ENCODE peak calls at places on chromosome 11, in eight cellular contexts. Y is GM04504, V is NCI-H1417, Z is SJCRH30, T is left ventricle myocardium inferior, A is putamen, S is lower lobe of right lung, G is EH. M is an unnamed sample.

GRCh38 chr11:14258177-14258935 is 100.6 kb downstream of the RRAS2 start:
- DNase-seq in S (no peak), V (no peak), A (peak), T (no peak), Z (no peak), G (peak), Y (no peak), M (no peak)

GRCh38 chr11:45343988-45344387 is 57.8 kb upstream of the SYT13 start:
- DNase-seq in S (no peak), G (no peak), A (peak), V (no peak), T (no peak), Y (no peak), Z (no peak), M (no peak)

GRCh38 chr11:44595964-44596381 is 30.5 kb downstream of the CD82 start:
- DNase-seq in A (peak), G (no peak), Z (peak), Y (no peak), V (no peak), T (peak), S (no peak), M (peak)

GRCh38 chr11:117381988-117382387 is 54.3 kb downstream of the CEP164 start:
- DNase-seq in Z (no peak), V (no peak), G (no peak), T (no peak), S (no peak), Y (no peak), A (no peak), M (no peak)

GRCh38 chr11:20310137-20310536 is 53.4 kb upstream of the HTATIP2 start:
- DNase-seq in T (no peak), Z (peak), G (no peak), S (no peak), A (peak), V (peak), Y (no peak), M (no peak)

GRCh38 chr11:128407962-128408361 is 179.4 kb downstream of the ETS1 start:
- DNase-seq in G (peak), V (no peak), T (no peak), S (no peak), Y (peak), Z (no peak), A (no peak), M (no peak)

GRCh38 chr11:131841028-131841427 is 470.6 kb downstream of the NTM start:
- DNase-seq in G (no peak), T (no peak), Y (no peak), Z (no peak), S (no peak), A (no peak), V (no peak), M (no peak)

GRCh38 chr11:122046438-122046837 is 69.6 kb downstream of the BLID start:
- DNase-seq in A (no peak), S (no peak), G (no peak), V (no peak), Z (no peak), Y (no peak), T (no peak), M (no peak)

M was measured in posterior vena cava.